ENCODE peak calls at places on chromosome 13, in six cellular contexts. I is uterus, B is AG10803, N is WTC11, K is right atrium auricular region, G is ovary. V is an unnamed sample.

GRCh38 chr13:98171806-98172569 is 5.1 kb downstream of the RNF113B start:
- DNase-seq in I (no peak), B (peak; percentile 75), N (no peak), K (no peak), G (peak; percentile 16), V (no peak)

GRCh38 chr13:82070411-82070810 is 1729.5 kb upstream of the SPRY2 start:
- DNase-seq in G (no peak), B (no peak), N (no peak), I (no peak), K (no peak), V (no peak)

GRCh38 chr13:41107104-41107571 is 25.5 kb downstream of the KBTBD6 start:
- DNase-seq in K (no peak), G (no peak), B (no peak), N (peak; percentile 66), I (no peak), V (no peak)

GRCh38 chr13:106349080-106349841 is 186.2 kb downstream of the EFNB2 start:
- DNase-seq in K (peak; percentile 69), I (no peak), B (no peak), G (no peak), N (peak; percentile 47), V (peak; percentile 67)

GRCh38 chr13:65260938-65261880 is 1968.9 kb downstream of the PCDH9 start:
- DNase-seq in N (no peak), B (no peak), G (no peak), I (no peak), K (no peak), V (no peak)

GRCh38 chr13:97275265-97275664 is 53.1 kb downstream of the MBNL2 start:
- DNase-seq in G (no peak), B (peak; percentile 89), I (no peak), K (no peak), N (no peak), V (no peak)

GRCh38 chr13:82565191-82565590 is 1317.1 kb downstream of the SLITRK1 start:
- DNase-seq in N (peak; percentile 12), G (no peak), K (no peak), B (no peak), I (no peak), V (no peak)

GRCh38 chr13:106029901-106030300 is 505.6 kb downstream of the EFNB2 start:
- DNase-seq in K (no peak), B (no peak), I (no peak), G (no peak), N (no peak), V (no peak)

GRCh38 chr13:99339230-99339721 is 32.1 kb upstream of the GPR183 start:
- DNase-seq in N (no peak), K (no peak), G (no peak), B (no peak), I (no peak), V (no peak)

GRCh38 chr13:93862259-93862658 is 617.2 kb downstream of the DCT start:
- DNase-seq in B (peak; percentile 6), G (no peak), N (no peak), I (no peak), K (no peak), V (no peak)

GRCh38 chr13:42392706-42393572 is 121.0 kb downstream of the AKAP11 start:
- DNase-seq in G (no peak), N (no peak), B (no peak), K (no peak), I (no peak), V (no peak)

GRCh38 chr13:113458218-113459065 is 5.2 kb upstream of the ADPRHL1 start:
- DNase-seq in B (no peak), N (peak; percentile 42), K (no peak), G (no peak), I (no peak), V (peak; percentile 56)

GRCh38 chr13:78603240-78603947 is at the start of gene POU4F1:
- DNase-seq in B (no peak), G (no peak), N (peak; percentile 93), K (no peak), I (no peak), V (peak; percentile 82)

GRCh38 chr13:85935868-85936467 is 136.7 kb upstream of the SLITRK6 start:
- DNase-seq in K (no peak), B (no peak), G (no peak), I (no peak), N (no peak), V (no peak)

GRCh38 chr13:48647625-48648024 is 6.1 kb upstream of the CYSLTR2 start:
- DNase-seq in I (no peak), K (no peak), B (no peak), N (no peak), G (no peak), V (no peak)

GRCh38 chr13:112657850-112658445 is 31.9 kb upstream of the ATP11A start:
- DNase-seq in B (peak; percentile 61), N (no peak), I (peak; percentile 54), K (no peak), G (no peak), V (no peak)

GRCh38 chr13:20567881-20568528 is 1.0 kb downstream of the IFT88 start:
- DNase-seq in I (no peak), B (peak; percentile 4), N (no peak), G (no peak), K (no peak), V (no peak)

GRCh38 chr13:24215732-24216131 is 55.2 kb downstream of the SPATA13 start:
- DNase-seq in N (no peak), G (peak; percentile 46), B (peak; percentile 58), I (peak; percentile 78), K (peak; percentile 67), V (no peak)

GRCh38 chr13:33787051-33787591 is 30.8 kb upstream of the RFC3 start:
- DNase-seq in I (no peak), N (no peak), B (peak; percentile 8), G (no peak), K (no peak), V (no peak)

GRCh38 chr13:40922437-40923040 is 96.6 kb downstream of the ELF1 start:
- DNase-seq in B (no peak), K (no peak), I (peak; percentile 20), N (peak; percentile 13), G (peak; percentile 20), V (no peak)

GRCh38 chr13:40798380-40798779 is 9.0 kb downstream of the SLC25A15 start:
- DNase-seq in N (no peak), B (no peak), K (no peak), I (no peak), G (no peak), V (no peak)

GRCh38 chr13:42038661-42039456 is 9.6 kb upstream of the DGKH start:
- DNase-seq in G (no peak), B (peak; percentile 45), K (no peak), I (peak; percentile 21), N (no peak), V (no peak)

GRCh38 chr13:60162096-60162495 is 1.6 kb downstream of the DIAPH3 start:
- DNase-seq in B (peak; percentile 25), N (no peak), G (no peak), K (no peak), I (no peak), V (no peak)

GRCh38 chr13:21282065-21282464 is 105.6 kb downstream of the MRPL57 start:
- DNase-seq in K (no peak), B (no peak), G (no peak), N (no peak), I (no peak), V (no peak)

GRCh38 chr13:73287871-73288270 is 229.1 kb downstream of the KLF5 start:
- DNase-seq in G (no peak), I (no peak), K (no peak), B (no peak), N (no peak), V (no peak)

GRCh38 chr13:44165895-44166496 is 207.6 kb upstream of the SERP2 start:
- DNase-seq in B (no peak), I (no peak), N (no peak), K (no peak), G (no peak), V (no peak)
- TF ChIP-seq CTCF in B (no peak), I (no peak), N (no peak), K (no peak), G (no peak), V (no peak)

GRCh38 chr13:103328899-103329298 is 262.7 kb upstream of the SLC10A2 start:
- DNase-seq in B (no peak), I (no peak), N (no peak), G (no peak), K (no peak), V (no peak)
- TF ChIP-seq CTCF in B (no peak), I (no peak), N (no peak), G (no peak), K (peak; percentile 14), V (no peak)

DNA sequence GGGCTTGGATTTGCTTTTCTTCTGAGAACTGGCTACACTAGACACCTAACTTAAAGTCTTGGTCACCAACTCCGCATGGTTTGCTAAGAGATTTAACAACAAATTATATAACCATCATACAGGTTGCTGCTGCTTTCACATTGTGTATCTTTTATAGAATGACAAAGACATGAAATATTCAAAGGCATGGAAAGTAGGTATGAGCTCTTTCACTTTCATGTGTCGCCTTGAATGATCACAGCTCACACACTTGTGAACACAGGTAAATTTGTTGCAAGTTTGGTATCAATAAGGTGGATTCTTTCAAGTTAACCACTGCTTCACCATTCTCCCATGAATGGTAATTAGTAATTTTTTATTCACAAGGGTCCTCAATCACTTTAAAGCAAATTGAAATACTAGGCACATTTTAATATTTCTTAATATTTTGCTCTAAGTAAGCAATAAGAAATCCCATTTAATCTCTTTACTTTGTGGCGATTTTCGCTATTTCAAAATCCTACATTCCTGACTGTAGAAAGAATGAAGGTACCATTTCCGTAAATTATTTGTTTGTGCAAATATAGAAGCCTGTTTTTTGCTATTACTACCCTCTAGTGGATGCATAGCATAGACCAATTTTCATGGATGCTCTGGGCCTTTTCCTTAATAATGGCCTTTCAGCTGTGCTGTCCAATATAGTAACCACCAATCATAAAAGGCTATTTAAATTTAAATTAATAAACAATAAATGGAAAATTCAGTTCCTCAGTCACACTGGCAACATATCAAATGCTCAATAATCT is 45.5 kb upstream of the FREM2 start:
- DNase-seq in G (no peak), N (no peak), I (no peak), B (peak; percentile 0), K (no peak), V (no peak)
- TF ChIP-seq CTCF in G (no peak), N (no peak), I (no peak), B (peak; percentile 31), K (no peak), V (peak; percentile 16)

GRCh38 chr13:100887729-100888151 is 213.1 kb upstream of the TMTC4 start:
- DNase-seq in N (no peak), B (peak; percentile 85), K (no peak), I (no peak), G (no peak), V (no peak)
- TF ChIP-seq CTCF in N (no peak), B (no peak), K (no peak), I (no peak), G (no peak), V (no peak)

DNA sequence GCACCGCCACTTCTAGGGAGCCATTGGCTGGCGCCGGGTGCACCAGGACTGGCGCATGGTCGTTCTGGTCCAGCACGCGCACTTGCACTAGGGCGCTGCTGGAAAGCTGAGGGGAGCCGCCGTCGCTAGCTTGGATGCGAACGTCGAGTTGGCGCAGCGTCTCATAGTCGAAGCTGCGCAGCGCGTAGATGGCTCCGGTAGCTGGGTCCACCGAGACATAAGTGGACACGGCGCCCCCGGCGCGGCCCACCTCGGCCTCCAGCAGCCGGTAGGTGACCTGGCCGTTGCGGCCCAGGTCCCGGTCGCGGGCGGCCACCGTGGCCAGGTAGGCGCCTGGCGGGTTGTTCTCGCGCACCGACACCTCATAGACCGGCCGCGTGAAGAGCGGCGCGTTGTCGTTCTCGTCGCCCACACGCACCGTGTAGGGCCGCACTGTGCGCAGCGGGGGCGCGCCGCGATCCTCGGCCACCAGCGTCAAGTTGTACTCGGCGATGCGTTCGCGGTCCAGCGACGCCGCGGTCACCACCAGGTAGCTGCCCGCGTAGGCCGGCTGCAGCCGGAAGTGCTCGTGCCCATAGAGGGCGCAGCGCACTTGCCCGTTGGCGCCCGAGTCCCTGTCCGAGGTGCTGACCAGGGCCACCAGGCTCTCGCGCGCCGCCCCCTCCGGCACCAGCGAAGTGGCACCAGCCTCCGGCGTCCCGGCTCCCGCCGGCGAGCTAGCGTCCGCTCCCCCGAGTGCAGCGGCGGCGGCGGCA is 1.7 kb downstream of the PCDH8 start:
- DNase-seq in N (peak; percentile 92), K (no peak), G (no peak), I (no peak), B (peak; percentile 9), V (peak; percentile 86)
- TF ChIP-seq CTCF in N (peak; percentile 34), K (peak; percentile 71), G (no peak), I (peak; percentile 24), B (peak; percentile 16), V (no peak)